ENCODE peak calls at places on chromosome 22, in four cellular contexts. U is H1, Y is HepG2, J is GM12878. T is an unnamed sample.

GRCh38 chr22:19176175-19176630 is 2.3 kb downstream of the SLC25A1 start:
- DNase-seq in U (no peak), Y (no peak), J (no peak), T (peak)

GRCh38 chr22:20422965-20423635 is 14.5 kb downstream of the SCARF2 start:
- DNase-seq in U (no peak), Y (no peak), J (no peak), T (peak)

GRCh38 chr22:37639070-37639760 is at the start of gene SH3BP1:
- DNase-seq in U (no peak), Y (peak), J (no peak), T (peak)

GRCh38 chr22:32998373-32998772 is 59.8 kb downstream of the SYN3 start:
- DNase-seq in U (no peak), Y (no peak), J (no peak), T (no peak)

GRCh38 chr22:47201186-47201995 is 438.9 kb downstream of the TBC1D22A start:
- DNase-seq in U (no peak), Y (no peak), J (no peak), T (no peak)

GRCh38 chr22:20551805-20552449 is 44.5 kb downstream of the MED15 start:
- DNase-seq in U (no peak), Y (peak), J (no peak), T (no peak)

GRCh38 chr22:43891360-43892182 is at the start of gene PNPLA5:
- DNase-seq in U (no peak), Y (no peak), J (no peak), T (peak)

GRCh38 chr22:20672732-20673131 is 101.2 kb upstream of the SERPIND1 start:
- DNase-seq in U (no peak), Y (no peak), J (no peak), T (no peak)

GRCh38 chr22:25658641-25659040 is 83.3 kb upstream of the MYO18B start:
- DNase-seq in U (no peak), Y (no peak), J (no peak), T (no peak)

GRCh38 chr22:33510429-33510904 is 409.8 kb downstream of the LARGE1 start:
- DNase-seq in U (no peak), Y (peak), J (no peak), T (no peak)

GRCh38 chr22:44023404-44024287 is 456 bp upstream of the PARVB start:
- DNase-seq in U (no peak), Y (no peak), J (no peak), T (peak)

GRCh38 chr22:25546242-25546641 is 18.2 kb upstream of the GRK3 start:
- DNase-seq in U (no peak), Y (no peak), J (no peak), T (no peak)

GRCh38 chr22:29954203-29954855 is 71.4 kb downstream of the MTMR3 start:
- DNase-seq in U (no peak), Y (no peak), J (no peak), T (no peak)

GRCh38 chr22:44286673-44287072 is 26.1 kb downstream of the SHISAL1 start:
- DNase-seq in U (no peak), Y (no peak), J (no peak), T (no peak)

GRCh38 chr22:26585104-26585790 is 4.7 kb downstream of the TPST2 start:
- DNase-seq in U (no peak), Y (no peak), J (no peak), T (peak)

GRCh38 chr22:36328635-36329216 is 59.0 kb downstream of the MYH9 start:
- DNase-seq in U (no peak), Y (no peak), J (peak), T (no peak)

GRCh38 chr22:28560005-28560742 is 119.5 kb downstream of the TTC28 start:
- DNase-seq in U (no peak), Y (no peak), J (no peak), T (no peak)

GRCh38 chr22:24408630-24409029 is 18.8 kb upstream of the ADORA2A start:
- DNase-seq in U (no peak), Y (no peak), J (no peak), T (peak)
- TF ChIP-seq CHD2 in U (no peak), Y (no peak), J (no peak), T (no peak)

GRCh38 chr22:35212020-35212419 is 45.3 kb upstream of the HMGXB4 start:
- DNase-seq in U (no peak), Y (no peak), J (no peak), T (no peak)
- H2AFZ ChIP-seq in U (no peak), Y (no peak), J (no peak), T (no peak)

DNA sequence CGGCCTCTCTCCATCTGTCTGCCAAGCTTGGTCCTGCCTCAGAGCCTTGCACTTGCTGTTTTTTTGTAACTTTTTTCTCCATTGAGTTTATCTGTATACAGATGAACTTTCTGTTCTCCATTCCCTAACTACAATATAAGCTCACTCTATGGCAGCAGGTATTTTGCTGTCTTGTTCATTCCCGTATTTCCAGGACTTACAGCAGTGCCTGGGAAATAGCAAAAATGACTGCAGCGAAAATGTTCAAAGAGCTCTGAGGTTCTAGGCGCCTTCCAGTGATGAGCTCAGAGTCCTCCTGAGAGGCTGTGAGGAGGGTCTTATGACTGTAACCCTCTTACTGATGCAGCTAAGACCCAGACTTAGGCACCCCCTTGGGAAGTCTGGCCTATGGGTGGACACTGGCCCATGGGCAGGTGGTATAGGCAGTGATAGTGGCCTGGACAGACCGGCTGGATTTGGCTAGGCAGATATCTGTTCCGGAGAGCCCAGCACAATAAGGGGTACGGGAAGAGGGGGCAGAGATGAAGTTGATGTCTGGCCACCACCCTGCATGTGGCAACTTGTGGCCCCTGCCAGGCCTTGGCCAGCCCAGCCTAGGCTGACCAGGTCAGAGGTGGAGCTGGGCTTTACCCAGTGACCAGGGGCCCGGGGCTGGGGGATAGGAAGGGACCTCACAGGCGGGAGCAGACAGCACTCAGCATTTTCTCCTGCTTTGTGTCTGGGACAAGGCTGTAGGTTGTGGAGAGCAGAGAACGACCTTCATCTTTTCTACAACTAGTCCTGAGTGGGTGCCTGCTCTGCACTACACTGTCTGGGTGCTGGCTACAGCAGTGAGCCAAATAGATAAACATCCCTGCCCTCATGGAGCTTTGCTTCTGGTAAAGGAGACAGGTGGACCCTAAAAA is 4.6 kb downstream of the ATF4 start:
- DNase-seq in U (no peak), Y (no peak), J (no peak), T (no peak)
- TF ChIP-seq CHD2 in U (no peak), Y (no peak), J (no peak), T (no peak)

GRCh38 chr22:50169774-50170341 is 673 bp upstream of the PANX2 start:
- DNase-seq in U (no peak), Y (no peak), J (no peak), T (peak)
- H2AFZ ChIP-seq in U (no peak), Y (no peak), J (no peak), T (no peak)

GRCh38 chr22:18000441-18001039 is 23.8 kb downstream of the MICAL3 start:
- DNase-seq in U (no peak), Y (no peak), J (no peak), T (peak)
- TF ChIP-seq CHD2 in U (no peak), Y (no peak), J (no peak), T (no peak)

DNA sequence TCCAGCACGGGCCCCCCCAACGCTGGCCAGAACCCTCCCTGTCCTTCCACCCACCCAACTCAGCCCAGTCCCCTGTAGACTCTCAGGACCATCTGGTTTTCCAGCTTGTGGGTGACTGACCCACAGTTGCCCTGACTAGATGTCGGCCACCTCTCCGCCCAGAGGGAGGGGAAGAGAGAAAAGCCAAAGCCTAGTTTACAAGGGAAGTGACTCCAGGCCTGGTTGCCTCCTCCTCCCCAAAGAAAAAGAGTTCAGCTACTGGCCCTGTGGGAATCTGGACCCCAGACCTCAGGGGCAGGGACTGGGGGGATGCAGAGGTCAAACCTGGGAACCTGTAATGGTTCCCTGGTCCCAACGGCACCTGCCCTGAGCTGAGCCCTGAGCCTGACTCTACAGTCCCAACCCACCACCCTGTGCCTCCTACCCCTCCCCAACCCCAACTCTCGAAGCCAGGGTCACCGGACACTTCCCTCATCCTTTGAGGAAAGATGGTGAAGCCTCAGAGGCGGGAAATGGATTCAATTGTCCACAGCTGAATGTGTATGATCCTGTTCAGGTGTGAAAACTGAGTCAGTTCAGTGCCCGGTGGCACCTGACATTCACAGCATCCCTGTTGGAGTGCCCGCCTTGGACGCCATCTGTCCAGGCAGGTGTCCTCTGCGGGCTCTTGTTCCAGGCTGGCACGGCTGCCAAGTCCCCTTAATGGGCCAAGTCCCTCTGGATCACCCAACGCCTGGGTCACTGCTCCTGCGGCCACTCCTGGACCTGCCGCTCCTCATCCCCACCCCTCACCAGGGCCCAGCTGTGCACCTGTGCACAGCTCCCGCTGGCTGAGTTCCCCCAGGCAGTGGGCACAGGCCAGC is 21.0 kb upstream of the WNT7B start:
- DNase-seq in U (no peak), Y (no peak), J (no peak), T (peak)
- H2AFZ ChIP-seq in U (no peak), Y (no peak), J (no peak), T (no peak)

DNA sequence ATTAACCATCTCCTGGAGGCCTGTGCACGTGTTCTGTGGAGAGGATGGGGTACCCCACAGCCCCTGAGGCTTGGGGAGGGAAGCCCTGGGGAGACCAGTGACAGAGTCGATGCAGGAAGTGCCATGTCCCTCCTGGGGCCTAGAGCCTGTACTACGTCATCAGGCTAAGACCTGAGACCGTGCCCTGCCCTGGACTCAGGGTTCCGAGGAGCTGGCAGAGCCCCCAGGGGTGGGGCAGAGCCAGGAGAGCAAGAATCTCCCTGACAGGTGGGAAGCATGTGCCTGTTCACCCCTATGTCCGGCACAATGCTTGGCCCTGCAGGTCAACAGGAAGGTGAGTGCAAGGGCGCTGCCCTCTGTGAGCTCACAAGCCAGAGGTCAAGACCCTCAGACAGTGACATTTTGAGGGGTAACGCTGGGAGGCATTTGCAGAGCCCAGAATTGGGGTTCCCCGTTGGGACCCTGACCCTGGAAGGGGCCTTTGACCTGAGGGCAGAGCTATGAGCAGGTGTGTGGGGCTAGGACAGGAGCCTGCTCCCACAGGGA is 781.6 kb downstream of the BRD1 start:
- DNase-seq in U (no peak), Y (no peak), J (no peak), T (no peak)
- TF ChIP-seq CHD2 in U (no peak), Y (no peak), J (no peak), T (no peak)

DNA sequence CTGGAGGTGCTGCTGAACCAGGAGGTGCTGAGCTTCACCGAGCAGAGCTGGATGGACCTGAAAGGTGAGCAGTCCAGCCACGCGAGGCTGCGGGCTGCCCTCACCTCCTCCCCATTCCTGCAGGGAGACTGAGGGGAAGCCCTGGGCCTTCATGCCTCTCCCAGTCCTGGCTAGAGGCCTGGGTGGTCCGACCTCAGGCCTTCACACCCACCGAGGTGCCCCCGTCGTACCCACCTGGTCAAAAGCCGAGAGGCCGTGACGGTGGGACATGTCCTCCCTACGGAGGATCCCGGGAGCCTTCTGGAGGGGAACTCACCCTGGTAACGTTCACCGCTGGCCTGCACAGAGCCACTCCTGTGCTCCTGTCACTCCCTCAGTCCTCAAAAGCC is 5.1 kb downstream of the SUSD2 start:
- DNase-seq in U (no peak), Y (no peak), J (no peak), T (peak)
- H2AFZ ChIP-seq in U (no peak), Y (no peak), J (no peak), T (no peak)

GRCh38 chr22:39408173-39408572 is 8.6 kb downstream of the TAB1 start:
- DNase-seq in U (no peak), Y (no peak), J (no peak), T (no peak)
- TF ChIP-seq CHD2 in U (no peak), Y (no peak), J (no peak), T (no peak)

T was measured in SK-N-SH.